ENCODE peak calls at places on chromosomes 13 and 19, in seven cellular contexts. G, E, R, H, W, D and J are unnamed samples.

GRCh38 chr19:53013621-53014020 is at the start of gene ERVV-1:
- DNase-seq in G (no peak), E (no peak), R (no peak), H (no peak), W (no peak), D (no peak), J (no peak)

GRCh38 chr13:99258210-99258860 is at the start of gene GPR18:
- DNase-seq in G (no peak), E (no peak), R (no peak), H (no peak), W (no peak), D (peak), J (no peak)

GRCh38 chr19:10389863-10390262 is 9.5 kb upstream of the TYK2 start:
- DNase-seq in G (no peak), E (no peak), R (no peak), H (no peak), W (no peak), D (no peak), J (no peak)

GRCh38 chr13:106649495-106649894 is 81.6 kb upstream of the ARGLU1 start:
- DNase-seq in G (no peak), E (no peak), R (no peak), H (no peak), W (no peak), D (no peak), J (peak)

GRCh38 chr19:6699935-6700334 is 20.5 kb downstream of the C3 start:
- DNase-seq in G (no peak), E (no peak), R (no peak), H (no peak), W (no peak), D (no peak), J (no peak)

GRCh38 chr19:3017923-3018322 is 11.2 kb downstream of the TLE2 start:
- DNase-seq in G (no peak), E (no peak), R (no peak), H (no peak), W (no peak), D (no peak), J (no peak)

GRCh38 chr13:70714993-70715392 is 606.7 kb upstream of the KLHL1 start:
- DNase-seq in G (no peak), E (no peak), R (no peak), H (no peak), W (no peak), D (no peak), J (no peak)

GRCh38 chr19:28010656-28011055 is 1202.3 kb downstream of the UQCRFS1 start:
- DNase-seq in G (no peak), E (no peak), R (no peak), H (no peak), W (no peak), D (no peak), J (no peak)

DNA sequence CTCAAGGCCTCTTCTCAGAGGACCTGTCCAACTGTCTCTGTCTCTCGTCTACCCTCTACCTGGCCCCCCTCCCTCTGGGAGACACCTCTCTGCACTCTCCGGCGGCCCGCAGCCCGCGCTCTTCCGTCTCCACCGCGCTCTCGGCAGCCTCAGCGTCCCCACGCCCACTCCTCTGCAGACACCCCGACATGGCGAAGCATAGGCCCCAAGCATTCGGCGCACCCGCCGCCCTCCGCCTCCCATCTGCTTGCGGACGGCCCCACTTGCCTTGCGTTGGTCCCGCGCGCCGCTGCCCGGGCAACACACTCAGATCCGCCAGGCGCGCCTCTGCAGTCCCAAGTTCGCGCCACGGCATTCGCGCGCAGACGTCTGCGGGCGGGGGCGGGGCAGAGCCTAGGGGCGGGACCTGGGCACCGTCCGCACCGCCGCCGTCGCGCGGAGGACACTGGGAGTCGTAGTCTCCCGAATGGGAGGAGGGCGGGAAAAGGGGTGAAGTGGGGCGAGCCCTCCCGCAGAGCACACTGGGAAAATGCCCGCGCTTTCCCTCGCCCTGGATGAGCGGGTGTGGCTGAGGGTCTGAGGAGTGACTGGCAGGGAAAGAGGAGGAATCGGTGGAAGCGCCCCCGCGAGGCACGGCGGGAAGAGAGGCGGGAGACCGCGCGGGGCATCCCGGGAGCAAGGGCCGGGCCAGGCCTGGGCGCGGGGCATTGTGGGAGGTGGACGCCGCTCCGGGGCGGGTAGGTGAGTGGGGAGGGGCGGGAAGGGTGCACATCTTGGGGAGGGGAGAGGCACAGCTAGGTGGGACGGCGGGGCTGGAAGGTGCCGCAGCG is at the start of the genes LIG1 and ZSWIM9:
- DNase-seq in G (peak), E (peak), R (peak), H (peak), W (peak), D (peak), J (peak)
- TF ChIP-seq POLR2A in G (no peak), E (no peak), R (no peak), H (no peak), W (peak), D (peak), J (peak)

DNA sequence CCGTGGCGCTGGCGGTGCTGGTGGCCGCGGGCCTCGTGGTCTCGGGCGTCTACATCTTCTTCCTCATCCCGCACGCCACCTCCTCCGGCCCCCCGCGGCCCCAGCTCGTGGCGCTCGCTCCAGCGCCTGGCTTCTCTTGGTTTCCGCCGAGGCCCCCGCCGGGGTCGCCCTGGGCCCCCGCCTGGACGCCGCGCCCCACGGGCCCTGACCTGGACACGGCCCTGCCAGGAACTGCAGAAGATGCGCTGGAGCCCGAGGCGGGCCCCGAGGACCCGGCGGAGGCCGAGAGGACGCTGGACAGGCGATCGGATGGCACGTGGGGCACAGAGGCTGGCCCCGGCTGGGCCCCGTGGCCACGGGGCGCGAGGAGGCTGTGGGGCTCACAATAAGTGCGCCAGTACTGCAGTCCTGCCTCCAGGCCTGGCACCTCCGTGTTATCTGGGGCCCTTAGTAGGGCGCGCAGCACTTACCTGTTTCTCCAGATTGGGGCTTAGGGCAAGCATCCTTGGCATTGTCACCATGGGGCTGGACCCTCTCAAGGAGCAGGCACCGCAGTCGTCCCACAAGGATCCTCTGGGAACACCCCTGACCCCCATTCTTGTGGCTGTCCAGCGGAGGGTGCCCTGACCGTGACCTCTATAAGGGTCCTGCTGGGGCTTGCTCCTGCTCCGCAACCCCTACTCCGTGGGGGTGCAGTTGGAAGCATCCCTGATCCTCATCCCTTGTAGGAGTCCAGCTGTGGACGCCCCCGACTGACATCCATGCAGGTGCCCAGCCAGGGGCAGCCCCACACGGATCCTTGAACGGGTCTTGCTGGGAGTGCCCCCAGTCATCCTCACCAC is 1.5 kb downstream of the RNF225 start:
- DNase-seq in G (no peak), E (no peak), R (no peak), H (no peak), W (no peak), D (no peak), J (no peak)
- TF ChIP-seq POLR2A in G (no peak), E (no peak), R (no peak), H (no peak), W (no peak), D (no peak), J (no peak)

GRCh38 chr19:58278156-58279041 is at the start of gene ZNF8:
- DNase-seq in G (peak), E (peak), R (peak), H (peak), W (peak), D (peak), J (peak)
- TF ChIP-seq POLR2A in G (peak), E (no peak), R (peak), H (peak), W (peak), D (peak), J (peak)

GRCh38 chr13:24505756-24506155 is 6.8 kb downstream of the PARP4 start:
- DNase-seq in G (no peak), E (no peak), R (no peak), H (no peak), W (no peak), D (no peak), J (no peak)

GRCh38 chr13:24512208-24513068 is at the start of gene PARP4:
- DNase-seq in G (peak), E (peak), R (peak), H (peak), W (peak), D (peak), J (peak)

GRCh38 chr13:24511824-24512207 is 762 bp downstream of the PARP4 start:
- DNase-seq in G (no peak), E (no peak), R (no peak), H (no peak), W (peak), D (peak), J (no peak)

GRCh38 chr13:24506698-24507335 is 5.8 kb downstream of the PARP4 start:
- DNase-seq in G (no peak), E (no peak), R (no peak), H (no peak), W (no peak), D (no peak), J (no peak)

DNA sequence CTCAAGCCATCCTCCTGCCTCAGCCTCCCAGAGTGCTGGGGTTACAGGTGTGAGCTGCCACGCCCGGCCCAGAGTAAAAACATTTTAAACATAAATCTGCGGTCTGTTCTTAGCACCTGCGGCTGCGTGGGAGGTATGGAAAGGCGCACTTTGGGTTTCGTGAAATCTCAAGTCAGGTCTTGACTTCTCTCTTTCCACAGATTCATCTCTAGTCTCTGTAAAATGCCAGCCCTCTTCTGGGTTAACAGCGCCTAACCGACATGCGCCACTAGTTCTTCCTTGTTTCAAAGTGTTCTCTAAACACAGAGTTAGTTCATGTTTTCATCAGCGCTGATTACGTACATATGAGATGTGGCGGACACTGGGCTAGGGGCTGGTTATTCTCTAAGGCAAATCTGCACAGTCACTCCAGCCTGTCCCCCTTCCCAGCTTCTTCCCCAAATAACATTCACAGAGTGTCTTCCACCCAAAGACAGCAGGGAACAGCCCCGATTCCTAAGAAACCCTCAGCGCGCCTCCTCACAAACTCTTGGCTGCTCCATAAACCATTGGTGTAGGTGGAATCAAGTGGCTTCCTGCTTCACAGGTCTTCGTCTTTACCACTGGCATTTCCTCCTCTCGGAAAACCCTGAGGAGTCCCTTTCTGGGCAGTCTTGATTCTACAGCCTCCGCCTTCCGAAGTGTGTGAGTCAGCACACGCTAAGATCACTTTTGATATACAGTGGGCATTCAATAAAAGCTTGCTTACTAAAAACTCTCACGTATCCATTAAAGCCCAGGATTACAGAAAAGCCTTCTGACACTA is 1.4 kb downstream of the PARP4 start:
- DNase-seq in G (no peak), E (no peak), R (peak), H (no peak), W (peak), D (peak), J (peak)
- TF ChIP-seq POLR2A in G (no peak), E (no peak), R (no peak), H (no peak), W (no peak), D (peak), J (no peak)

GRCh38 chr19:5424192-5424973 is 30.8 kb upstream of the ZNRF4 start:
- DNase-seq in G (no peak), E (no peak), R (no peak), H (no peak), W (no peak), D (no peak), J (no peak)
- TF ChIP-seq POLR2A in G (no peak), E (no peak), R (no peak), H (no peak), W (no peak), D (no peak), J (no peak)

GRCh38 chr19:4559569-4559968 is at the start of gene SEMA6B:
- DNase-seq in G (peak), E (peak), R (peak), H (no peak), W (no peak), D (no peak), J (no peak)
- TF ChIP-seq POLR2A in G (peak), E (no peak), R (no peak), H (no peak), W (no peak), D (no peak), J (no peak)

GRCh38 chr19:35643255-35644205 is 2.0 kb downstream of the ETV2 start:
- DNase-seq in G (peak), E (peak), R (peak), H (peak), W (peak), D (peak), J (peak)
- TF ChIP-seq POLR2A in G (peak), E (no peak), R (peak), H (peak), W (peak), D (peak), J (peak)

GRCh38 chr19:37370880-37371661 is at the start of gene ZNF527:
- DNase-seq in G (peak), E (peak), R (peak), H (peak), W (peak), D (peak), J (peak)
- TF ChIP-seq POLR2A in G (peak), E (no peak), R (peak), H (peak), W (peak), D (peak), J (peak)

GRCh38 chr19:14432817-14433453 is at the start of gene PKN1:
- DNase-seq in G (peak), E (no peak), R (no peak), H (no peak), W (peak), D (peak), J (no peak)
- TF ChIP-seq POLR2A in G (peak), E (no peak), R (no peak), H (peak), W (peak), D (no peak), J (peak)

GRCh38 chr19:44955500-44956439 is 590 bp downstream of the CLPTM1 start:
- DNase-seq in G (no peak), E (no peak), R (no peak), H (no peak), W (no peak), D (no peak), J (no peak)
- TF ChIP-seq POLR2A in G (no peak), E (no peak), R (no peak), H (no peak), W (no peak), D (no peak), J (no peak)